ENCODE peak calls at places on chromosomes 12 and 14, in four cellular contexts. One of them, this sample, is unnamed.
A peak's percentile ranks its signal among the peaks of the same experiment; 100 is the strongest.

GRCh38 chr12:56255671-56256070 is 2.5 kb downstream of the ANKRD52 start:
- DNase-seq in IMR-90: no peak
- DNase-seq in H1: no peak
- DNase-seq in neuronal stem cell: no peak
- DNase-seq in this sample: no peak

GRCh38 chr14:61474021-61474420 is 152.6 kb downstream of the PRKCH start:
- DNase-seq in IMR-90: no peak
- DNase-seq in H1: no peak
- DNase-seq in neuronal stem cell: no peak
- DNase-seq in this sample: no peak

GRCh38 chr12:112190626-112191025 is 65.3 kb downstream of the TRAFD1 start:
- DNase-seq in IMR-90: no peak
- DNase-seq in neuronal stem cell: no peak
- DNase-seq in H1: no peak
- DNase-seq in this sample: no peak

GRCh38 chr14:68779761-68780323 is 13.0 kb downstream of the ZFP36L1 start:
- DNase-seq in H1: no peak
- DNase-seq in IMR-90: peak; percentile 91
- DNase-seq in neuronal stem cell: no peak
- DNase-seq in this sample: peak; percentile 96

GRCh38 chr14:51996148-51996746 is 6.9 kb downstream of the RTRAF start:
- DNase-seq in neuronal stem cell: no peak
- DNase-seq in H1: no peak
- DNase-seq in IMR-90: peak; percentile 68
- DNase-seq in this sample: peak; percentile 64

GRCh38 chr12:53860426-53861223 is 78.0 kb upstream of the HOXC13 start:
- DNase-seq in IMR-90: no peak
- DNase-seq in neuronal stem cell: no peak
- DNase-seq in H1: no peak
- DNase-seq in this sample: no peak

GRCh38 chr14:35704793-35705493 is 104.2 kb downstream of the RALGAPA1 start:
- DNase-seq in neuronal stem cell: no peak
- DNase-seq in H1: no peak
- DNase-seq in IMR-90: no peak
- DNase-seq in this sample: no peak

GRCh38 chr14:70893842-70894237 is 13.4 kb upstream of the PCNX1 start:
- DNase-seq in neuronal stem cell: no peak
- DNase-seq in IMR-90: no peak
- DNase-seq in H1: no peak
- DNase-seq in this sample: no peak

GRCh38 chr12:130765186-130765659 is 49.1 kb upstream of the RIMBP2 start:
- DNase-seq in neuronal stem cell: no peak
- DNase-seq in IMR-90: peak; percentile 15
- DNase-seq in H1: no peak
- DNase-seq in this sample: peak; percentile 60

GRCh38 chr12:96094201-96094600 is 58.8 kb upstream of the LTA4H start:
- DNase-seq in neuronal stem cell: no peak
- DNase-seq in H1: no peak
- DNase-seq in IMR-90: no peak
- DNase-seq in this sample: no peak

GRCh38 chr14:37251778-37252177 is 54.0 kb downstream of the MIPOL1 start:
- DNase-seq in H1: no peak
- DNase-seq in IMR-90: no peak
- DNase-seq in neuronal stem cell: no peak
- DNase-seq in this sample: no peak

GRCh38 chr14:69671365-69672050 is 60.1 kb downstream of the SUSD6 start:
- DNase-seq in H1: no peak
- DNase-seq in IMR-90: no peak
- DNase-seq in neuronal stem cell: no peak
- DNase-seq in this sample: no peak

GRCh38 chr14:94143239-94143638 is 13.8 kb upstream of the IFI27L2 start:
- DNase-seq in H1: peak; percentile 64
- DNase-seq in IMR-90: no peak
- DNase-seq in neuronal stem cell: no peak
- DNase-seq in this sample: no peak

GRCh38 chr12:128933039-128933438 is 79.8 kb downstream of the GLT1D1 start:
- DNase-seq in H1: no peak
- DNase-seq in IMR-90: no peak
- DNase-seq in neuronal stem cell: no peak
- DNase-seq in this sample: no peak

GRCh38 chr12:123499332-123499731 is 34.2 kb downstream of the RILPL1 start:
- DNase-seq in H1: no peak
- DNase-seq in neuronal stem cell: no peak
- DNase-seq in IMR-90: no peak
- DNase-seq in this sample: no peak

GRCh38 chr12:19886805-19887105 is 447.5 kb downstream of the AEBP2 start:
- DNase-seq in neuronal stem cell: no peak
- DNase-seq in IMR-90: peak; percentile 21
- DNase-seq in H1: no peak
- DNase-seq in this sample: no peak

GRCh38 chr12:78359530-78359929 is 505.0 kb upstream of the SYT1 start:
- DNase-seq in IMR-90: peak; percentile 49
- DNase-seq in neuronal stem cell: no peak
- DNase-seq in H1: no peak
- DNase-seq in this sample: no peak

GRCh38 chr12:65156366-65156831 is 13.0 kb upstream of the LEMD3 start:
- DNase-seq in neuronal stem cell: no peak
- DNase-seq in IMR-90: peak; percentile 5
- DNase-seq in H1: no peak
- DNase-seq in this sample: no peak

GRCh38 chr12:118052324-118053070 is 8.5 kb downstream of the WSB2 start:
- DNase-seq in H1: no peak
- DNase-seq in neuronal stem cell: no peak
- DNase-seq in IMR-90: peak; percentile 95
- DNase-seq in this sample: peak; percentile 97

GRCh38 chr14:89399594-89400068 is 17.4 kb downstream of the FOXN3 start:
- DNase-seq in neuronal stem cell: peak; percentile 17
- DNase-seq in IMR-90: peak; percentile 96
- DNase-seq in H1: peak; percentile 47
- DNase-seq in this sample: peak; percentile 95

GRCh38 chr14:89401783-89402182 is 15.2 kb downstream of the FOXN3 start:
- DNase-seq in H1: no peak
- DNase-seq in neuronal stem cell: no peak
- DNase-seq in IMR-90: no peak
- DNase-seq in this sample: no peak

GRCh38 chr14:89401241-89401640 is 15.8 kb downstream of the FOXN3 start:
- DNase-seq in H1: no peak
- DNase-seq in neuronal stem cell: no peak
- DNase-seq in IMR-90: no peak
- DNase-seq in this sample: no peak

GRCh38 chr14:89399157-89399556 is 17.9 kb downstream of the FOXN3 start:
- DNase-seq in H1: no peak
- DNase-seq in IMR-90: no peak
- DNase-seq in neuronal stem cell: no peak
- DNase-seq in this sample: no peak

GRCh38 chr14:89400529-89400928 is 16.5 kb downstream of the FOXN3 start:
- DNase-seq in H1: no peak
- DNase-seq in neuronal stem cell: no peak
- DNase-seq in IMR-90: no peak
- DNase-seq in this sample: no peak
- H3K14ac ChIP-seq in H1: no peak overlapping the region
- H3K14ac ChIP-seq in neuronal stem cell: no peak overlapping the region
- H3K14ac ChIP-seq in IMR-90: no peak overlapping the region
- H3K14ac ChIP-seq in this sample: no peak overlapping the region

GRCh38 chr14:88191605-88192004 is 131.5 kb downstream of the KCNK10 start:
- DNase-seq in neuronal stem cell: no peak
- DNase-seq in IMR-90: no peak
- DNase-seq in H1: peak; percentile 11
- DNase-seq in this sample: no peak
- H3K27ac ChIP-seq in neuronal stem cell: no peak overlapping the region
- H3K27ac ChIP-seq in IMR-90: no peak overlapping the region
- H3K27ac ChIP-seq in H1: no peak overlapping the region
- H3K27ac ChIP-seq in this sample: no peak overlapping the region

GRCh38 chr12:124565071-124565491 is 2.3 kb downstream of the NCOR2 start:
- DNase-seq in H1: peak; percentile 68
- DNase-seq in IMR-90: no peak
- DNase-seq in neuronal stem cell: no peak
- DNase-seq in this sample: no peak

GRCh38 chr12:124565656-124566180 is 1.7 kb downstream of the NCOR2 start:
- DNase-seq in IMR-90: no peak
- DNase-seq in neuronal stem cell: no peak
- DNase-seq in H1: no peak
- DNase-seq in this sample: no peak

GRCh38 chr12:124567035-124567672 is at the start of gene NCOR2:
- DNase-seq in IMR-90: no peak
- DNase-seq in neuronal stem cell: no peak
- DNase-seq in H1: peak; percentile 72
- DNase-seq in this sample: no peak

GRCh38 chr12:124567673-124568373 is 411 bp upstream of the NCOR2 start:
- DNase-seq in neuronal stem cell: peak; percentile 72
- DNase-seq in IMR-90: peak; percentile 94
- DNase-seq in H1: peak; percentile 77
- DNase-seq in this sample: peak; percentile 94

DNA sequence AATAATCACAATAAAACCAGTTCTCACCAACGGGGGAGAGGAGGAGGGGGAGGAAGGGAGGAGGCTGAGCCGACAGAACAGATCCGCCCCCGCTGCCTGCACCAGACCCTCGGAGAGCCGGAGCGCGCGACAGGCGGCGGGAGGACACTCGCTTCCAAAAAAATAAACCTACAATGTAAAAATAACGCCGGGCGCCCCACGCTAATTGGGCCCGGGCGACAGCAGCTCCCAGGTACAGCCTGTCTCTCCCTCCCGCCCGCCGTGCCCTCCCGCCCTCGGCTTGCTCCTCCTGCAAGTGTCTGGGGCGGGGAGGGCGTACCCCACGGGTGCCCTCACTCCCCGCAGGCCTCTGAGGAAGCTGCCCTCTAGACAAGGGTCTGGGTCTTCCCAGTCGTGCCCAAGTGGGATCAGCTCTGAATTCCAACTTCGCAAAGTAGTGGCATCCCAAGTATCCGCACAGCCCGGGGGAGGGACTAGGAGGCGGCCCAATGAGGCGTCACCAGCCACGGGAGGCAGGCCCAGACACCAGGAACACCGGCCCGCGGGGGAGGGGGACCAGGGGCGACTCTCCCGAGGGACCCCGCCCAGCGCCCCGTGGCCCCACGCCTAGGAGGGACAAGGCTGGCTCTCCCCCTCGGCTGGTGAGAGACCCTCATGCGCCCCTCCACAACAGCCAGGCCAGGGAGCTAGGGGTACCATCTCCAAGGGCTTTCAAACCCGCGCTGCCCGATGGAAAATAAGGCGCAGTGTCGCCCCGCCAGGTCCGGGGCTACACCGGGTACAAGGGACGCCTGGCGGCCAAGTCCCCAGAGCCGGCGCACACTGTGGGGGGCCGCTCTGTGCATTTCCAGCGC is 1.0 kb downstream of the NCOR2 start:
- DNase-seq in H1: peak; percentile 85
- DNase-seq in IMR-90: peak; percentile 66
- DNase-seq in neuronal stem cell: peak; percentile 78
- DNase-seq in this sample: peak; percentile 88
- H3K4ac ChIP-seq in H1: no peak overlapping the region
- H3K4ac ChIP-seq in IMR-90: peak overlapping the region; percentile 95
- H3K4ac ChIP-seq in neuronal stem cell: peak overlapping the region; percentile 54
- H3K4ac ChIP-seq in this sample: peak overlapping the region; percentile 97

DNA sequence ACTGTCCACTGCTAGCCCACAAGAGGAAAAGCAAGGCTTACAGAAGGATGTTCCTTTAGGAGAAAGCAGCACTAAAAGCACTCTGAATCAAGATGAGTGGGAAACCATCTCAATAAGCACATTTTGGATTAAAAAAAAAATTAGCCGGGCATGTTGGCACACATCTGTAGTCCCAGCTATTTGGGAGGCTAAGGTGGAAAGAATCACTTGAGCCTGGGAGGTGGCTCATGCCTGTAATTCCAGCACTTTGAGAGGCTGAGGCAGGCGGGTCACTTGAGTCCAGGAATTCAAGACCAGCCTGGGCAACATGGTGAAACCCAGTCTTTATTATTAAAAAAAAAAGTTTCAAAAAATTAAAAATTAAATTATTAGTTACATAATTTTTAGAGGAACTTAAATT is 17.0 kb upstream of the ARL1 start:
- DNase-seq in H1: no peak
- DNase-seq in IMR-90: no peak
- DNase-seq in neuronal stem cell: no peak
- DNase-seq in this sample: no peak
- H3K14ac ChIP-seq in H1: no peak overlapping the region
- H3K14ac ChIP-seq in IMR-90: no peak overlapping the region
- H3K14ac ChIP-seq in neuronal stem cell: no peak overlapping the region
- H3K14ac ChIP-seq in this sample: no peak overlapping the region

This sample was measured in mesenchymal stem cell.